ENCODE peak calls at places on chromosomes 11 and 22, in five cellular contexts. X is MM.1S, L is neural progenitor cell, D is hepatocyte, I is GM23338. U is an unnamed sample.

GRCh38 chr11:129734654-129735053 is 81.0 kb upstream of the TMEM45B start:
- DNase-seq in X (no peak), L (no peak), D (no peak), I (no peak), U (no peak)

GRCh38 chr22:40396882-40397281 is 26.5 kb downstream of the SGSM3 start:
- DNase-seq in X (no peak), L (peak; percentile 60), D (peak; percentile 88), I (peak; percentile 79), U (no peak)

GRCh38 chr11:73760066-73760679 is 701 bp downstream of the RAB6A start:
- DNase-seq in X (no peak), L (peak; percentile 55), D (peak; percentile 66), I (peak; percentile 61), U (no peak)

GRCh38 chr11:109697140-109697843 is 275.3 kb downstream of the C11orf87 start:
- DNase-seq in X (peak; percentile 60), L (peak; percentile 77), D (peak; percentile 69), I (peak; percentile 78), U (peak; percentile 23)

GRCh38 chr11:2799881-2800654 is 85.5 kb downstream of the CDKN1C start:
- DNase-seq in X (no peak), L (no peak), D (no peak), I (no peak), U (no peak)

GRCh38 chr11:77789731-77790476 is 30.6 kb downstream of the RSF1 start:
- DNase-seq in X (no peak), L (no peak), D (no peak), I (peak; percentile 58), U (no peak)

GRCh38 chr22:23263651-23264555 is 83.6 kb downstream of the BCR start:
- DNase-seq in X (no peak), L (no peak), D (no peak), I (no peak), U (no peak)

GRCh38 chr11:29481721-29482120 is 535.1 kb downstream of the KCNA4 start:
- DNase-seq in X (no peak), L (no peak), D (no peak), I (no peak), U (no peak)

GRCh38 chr11:45041556-45041955 is 90.9 kb upstream of the TP53I11 start:
- DNase-seq in X (no peak), L (peak; percentile 45), D (no peak), I (no peak), U (no peak)

GRCh38 chr11:58900479-58901420 is 38.5 kb upstream of the GLYATL1 start:
- DNase-seq in X (peak; percentile 71), L (peak; percentile 93), D (peak; percentile 87), I (peak; percentile 96), U (peak; percentile 80)

GRCh38 chr11:28566643-28567042 is 458.5 kb downstream of the METTL15 start:
- DNase-seq in X (no peak), L (peak; percentile 85), D (peak; percentile 91), I (peak; percentile 75), U (peak; percentile 52)

GRCh38 chr11:1826552-1827094 is 8.2 kb upstream of the SYT8 start:
- DNase-seq in X (no peak), L (no peak), D (no peak), I (peak; percentile 63), U (no peak)

GRCh38 chr11:34614334-34615113 is 6.4 kb upstream of the EHF start:
- DNase-seq in X (no peak), L (no peak), D (no peak), I (no peak), U (no peak)

GRCh38 chr11:15199693-15200092 is 85.0 kb downstream of the INSC start:
- DNase-seq in X (no peak), L (no peak), D (no peak), I (no peak), U (no peak)

GRCh38 chr11:1206391-1207271 is 16.2 kb upstream of the MUC5B start:
- DNase-seq in X (no peak), L (no peak), D (no peak), I (no peak), U (no peak)

GRCh38 chr11:113885897-113886296 is 10.5 kb upstream of the USP28 start:
- DNase-seq in X (no peak), L (no peak), D (no peak), I (no peak), U (no peak)

GRCh38 chr22:20509344-20510047 is 2.1 kb downstream of the MED15 start:
- DNase-seq in X (peak; percentile 65), L (peak; percentile 49), D (peak; percentile 94), I (peak; percentile 41), U (no peak)

GRCh38 chr22:48591286-48592065 is 1236.2 kb downstream of the BRD1 start:
- DNase-seq in X (no peak), L (no peak), D (no peak), I (no peak), U (no peak)

GRCh38 chr11:67256477-67256876 is 9.8 kb upstream of the GRK2 start:
- DNase-seq in X (no peak), L (no peak), D (no peak), I (no peak), U (no peak)

GRCh38 chr11:113168358-113168757 is 146.0 kb upstream of the TTC12 start:
- DNase-seq in X (no peak), L (no peak), D (no peak), I (no peak), U (no peak)

GRCh38 chr11:37786214-37786755 is 1188.2 kb upstream of the RAG2 start:
- DNase-seq in X (no peak), L (no peak), D (no peak), I (no peak), U (no peak)

GRCh38 chr22:21709688-21710087 is 25.9 kb downstream of the YPEL1 start:
- DNase-seq in X (no peak), L (no peak), D (no peak), I (no peak), U (no peak)

GRCh38 chr11:9160166-9160565 is 68.8 kb upstream of the SCUBE2 start:
- DNase-seq in X (no peak), L (no peak), D (no peak), I (no peak), U (no peak)

GRCh38 chr11:130024356-130024755 is 21.7 kb upstream of the PRDM10 start:
- DNase-seq in X (no peak), L (no peak), D (no peak), I (no peak), U (no peak)

GRCh38 chr22:41976961-41977566 is 7.8 kb downstream of the SEPTIN3 start:
- DNase-seq in X (no peak), L (peak; percentile 42), D (no peak), I (peak; percentile 72), U (no peak)
- TF ChIP-seq EZH2 in X (no peak), L (no peak), D (no peak), I (no peak), U (no peak)

DNA sequence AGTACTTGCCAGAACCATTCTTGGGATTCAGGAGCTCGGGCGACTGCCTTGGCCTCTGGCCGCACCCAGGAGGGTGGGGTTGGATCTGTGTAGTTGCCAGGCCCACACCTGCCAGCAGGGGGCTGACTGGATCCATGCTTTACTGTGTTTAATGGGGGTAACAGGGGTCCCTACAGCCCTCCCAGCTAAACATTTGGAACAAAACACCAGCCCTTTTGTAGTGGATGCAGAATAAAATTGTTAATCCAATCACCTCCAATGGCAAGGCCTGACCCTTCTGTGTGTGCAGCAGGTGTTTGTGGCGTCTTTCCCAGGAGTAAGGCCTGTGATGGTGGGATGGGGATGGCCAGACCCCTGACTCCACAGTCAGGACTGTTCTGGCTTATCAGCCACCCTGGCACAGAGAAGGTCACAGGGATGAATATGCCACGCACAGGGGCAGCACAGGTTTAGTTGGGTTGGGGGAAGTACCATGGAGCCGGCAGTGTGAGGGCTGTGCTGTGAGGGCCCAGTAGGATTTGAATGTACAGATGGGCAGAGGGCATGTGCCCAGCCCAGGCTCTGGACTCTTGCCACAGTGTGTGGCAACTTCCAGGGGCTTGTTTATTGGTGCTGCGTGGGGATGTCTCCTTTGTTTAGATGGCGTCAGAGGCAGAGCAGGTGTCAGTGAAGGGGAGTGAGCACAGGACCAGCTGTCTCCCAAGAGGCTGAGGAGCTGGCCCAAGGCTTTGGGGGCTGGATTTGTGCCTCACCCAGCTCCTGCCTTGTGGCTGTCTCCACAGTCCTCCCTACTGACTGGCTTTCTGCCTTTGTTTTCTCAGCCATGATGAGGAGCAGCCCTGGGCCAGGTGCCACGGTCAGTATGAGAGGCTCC is 22.2 kb downstream of the SUN2 start:
- DNase-seq in X (peak; percentile 19), L (peak; percentile 70), D (peak; percentile 63), I (peak; percentile 76), U (no peak)
- TF ChIP-seq EZH2phosphoT487 in X (no peak), L (no peak), D (no peak), I (no peak), U (no peak)

GRCh38 chr11:61533401-61533800 is 24.9 kb downstream of the LRRC10B start:
- DNase-seq in X (no peak), L (no peak), D (peak; percentile 67), I (no peak), U (no peak)

GRCh38 chr11:61536676-61537270 is 28.2 kb downstream of the LRRC10B start:
- DNase-seq in X (no peak), L (peak; percentile 44), D (no peak), I (no peak), U (no peak)

GRCh38 chr11:61534025-61534900 is 25.7 kb downstream of the LRRC10B start:
- DNase-seq in X (peak; percentile 25), L (no peak), D (no peak), I (no peak), U (no peak)

GRCh38 chr11:61535998-61536675 is 27.6 kb downstream of the LRRC10B start:
- DNase-seq in X (no peak), L (no peak), D (no peak), I (no peak), U (no peak)

GRCh38 chr11:61534901-61535839 is 26.6 kb downstream of the LRRC10B start:
- DNase-seq in X (no peak), L (no peak), D (no peak), I (no peak), U (no peak)
- TF ChIP-seq EZH2 in X (no peak), L (no peak), D (no peak), I (no peak), U (no peak)

DNA sequence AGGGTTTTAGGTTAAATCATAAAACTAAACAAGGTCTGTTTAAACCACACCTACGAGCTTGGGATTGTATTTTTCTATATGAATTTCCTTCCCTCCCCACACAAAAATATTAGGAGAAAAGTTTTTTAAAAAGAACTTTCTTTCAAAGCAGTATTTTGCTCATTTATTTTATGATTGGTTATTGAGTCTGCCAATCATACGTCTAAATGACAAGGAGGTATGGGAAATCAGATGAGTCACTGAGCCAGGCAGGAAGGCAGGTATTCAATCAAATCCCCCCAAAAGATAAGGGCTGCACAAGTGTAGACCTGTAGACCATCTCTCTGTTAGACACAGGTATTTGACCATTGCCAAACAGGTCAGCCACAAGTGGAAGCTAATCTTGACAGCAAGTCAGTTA is 440.1 kb upstream of the CCDC90B start:
- DNase-seq in X (no peak), L (no peak), D (no peak), I (no peak), U (no peak)
- TF ChIP-seq EZH2phosphoT487 in X (no peak), L (no peak), D (no peak), I (no peak), U (no peak)

GRCh38 chr11:30583505-30584280 is 2.5 kb downstream of the MPPED2 start:
- DNase-seq in X (no peak), L (peak; percentile 59), D (peak; percentile 41), I (peak; percentile 62), U (no peak)
- TF ChIP-seq EZH2 in X (no peak), L (peak; percentile 60), D (no peak), I (peak; percentile 46), U (no peak)

GRCh38 chr11:68904458-68904847 is 762 bp downstream of the IGHMBP2 start:
- DNase-seq in X (peak; percentile 18), L (no peak), D (peak; percentile 46), I (no peak), U (no peak)
- TF ChIP-seq EZH2phosphoT487 in X (no peak), L (no peak), D (no peak), I (no peak), U (no peak)

U was measured in HCT116.